ENCODE peak calls at places on chromosome 19, in nine cellular contexts. J, Y, E, M, F, C, V, W and H are unnamed samples.
A peak's percentile ranks its signal among the peaks of the same experiment; 100 is the strongest.

GRCh38 chr19:27776524-27776923 is 1436.4 kb downstream of the UQCRFS1 start:
- DNase-seq in F (no peak), W (no peak), Y (no peak), M (no peak), V (no peak), J (no peak), E (no peak), C (no peak), H (no peak)

GRCh38 chr19:30669329-30670010 is 297.3 kb downstream of the ZNF536 start:
- DNase-seq in J (peak; percentile 81), M (no peak), F (peak; percentile 60), V (no peak), Y (peak; percentile 12), C (peak; percentile 80), W (no peak), E (peak; percentile 85), H (peak; percentile 76)

GRCh38 chr19:31725051-31725450 is 375.8 kb upstream of the TSHZ3 start:
- DNase-seq in Y (no peak), W (no peak), M (no peak), F (no peak), C (no peak), J (no peak), V (no peak), E (peak; percentile 66), H (no peak)

GRCh38 chr19:3821156-3821555 is 35.0 kb upstream of the MATK start:
- DNase-seq in E (peak; percentile 50), Y (no peak), J (no peak), V (no peak), M (no peak), C (no peak), F (no peak), W (no peak), H (no peak)

GRCh38 chr19:1400281-1401137 is 833 bp downstream of the GAMT start:
- DNase-seq in V (no peak), W (no peak), F (no peak), C (peak; percentile 40), E (no peak), Y (no peak), M (no peak), J (no peak), H (peak; percentile 68)

GRCh38 chr19:54209748-54210494 is 9.3 kb downstream of the RPS9 start:
- DNase-seq in V (peak; percentile 96), E (no peak), C (no peak), F (peak; percentile 84), Y (peak; percentile 98), W (peak; percentile 87), M (peak; percentile 95), J (peak; percentile 80), H (peak; percentile 72)

GRCh38 chr19:57830071-57830602 is at the start of gene ZNF587B:
- DNase-seq in M (no peak), C (peak; percentile 95), F (no peak), J (peak; percentile 63), Y (peak; percentile 74), W (no peak), E (peak; percentile 99), V (no peak), H (peak; percentile 78)

GRCh38 chr19:12873891-12874745 is 7.1 kb downstream of the DNASE2 start:
- DNase-seq in V (no peak), J (no peak), F (no peak), Y (no peak), C (no peak), W (no peak), M (no peak), E (peak; percentile 43), H (no peak)

GRCh38 chr19:495440-496332 is 600 bp upstream of the MADCAM1 start:
- DNase-seq in W (no peak), V (no peak), Y (peak; percentile 39), J (no peak), E (peak; percentile 78), C (peak; percentile 62), F (no peak), M (no peak), H (peak; percentile 11)

GRCh38 chr19:49666120-49666444 is 349 bp downstream of the BCL2L12 start:
- DNase-seq in F (no peak), M (no peak), Y (no peak), E (peak; percentile 88), V (no peak), W (no peak), C (no peak), J (no peak), H (no peak)
- TF ChIP-seq CTCF in F (no peak), M (no peak), Y (peak; percentile 12), E (no peak), V (no peak), W (peak; percentile 13), C (peak; percentile 33), J (no peak), H (no peak)

GRCh38 chr19:11066326-11066725 is 22.9 kb upstream of the LDLR start:
- DNase-seq in E (no peak), V (no peak), W (no peak), F (no peak), M (no peak), J (no peak), Y (no peak), C (no peak), H (no peak)

GRCh38 chr19:11061951-11062350 is 27.3 kb upstream of the LDLR start:
- DNase-seq in Y (no peak), C (no peak), M (no peak), V (no peak), F (no peak), E (no peak), W (no peak), J (no peak), H (no peak)

GRCh38 chr19:11064831-11065303 is 24.4 kb upstream of the LDLR start:
- DNase-seq in J (no peak), M (no peak), E (no peak), V (no peak), F (no peak), W (no peak), C (no peak), Y (no peak), H (no peak)

GRCh38 chr19:11059511-11060358 is 29.5 kb upstream of the LDLR start:
- DNase-seq in C (no peak), V (no peak), J (no peak), F (no peak), W (no peak), E (no peak), Y (no peak), M (no peak), H (no peak)

GRCh38 chr19:11063434-11063833 is 25.8 kb upstream of the LDLR start:
- DNase-seq in F (no peak), M (no peak), J (no peak), W (no peak), Y (no peak), E (no peak), V (no peak), C (no peak), H (no peak)
- H3K36me3 ChIP-seq in F (no peaks in the 10 kb centered on the region), M (peaks cover 38% of the 10 kb centered on the region), J (no peaks in the 10 kb centered on the region), W (peaks cover 21% of the 10 kb centered on the region), Y (peaks cover 59% of the 10 kb centered on the region), E (peaks cover 3% of the 10 kb centered on the region), V (no peaks in the 10 kb centered on the region), C (no peaks in the 10 kb centered on the region), H (peaks cover 17% of the 10 kb centered on the region)

DNA sequence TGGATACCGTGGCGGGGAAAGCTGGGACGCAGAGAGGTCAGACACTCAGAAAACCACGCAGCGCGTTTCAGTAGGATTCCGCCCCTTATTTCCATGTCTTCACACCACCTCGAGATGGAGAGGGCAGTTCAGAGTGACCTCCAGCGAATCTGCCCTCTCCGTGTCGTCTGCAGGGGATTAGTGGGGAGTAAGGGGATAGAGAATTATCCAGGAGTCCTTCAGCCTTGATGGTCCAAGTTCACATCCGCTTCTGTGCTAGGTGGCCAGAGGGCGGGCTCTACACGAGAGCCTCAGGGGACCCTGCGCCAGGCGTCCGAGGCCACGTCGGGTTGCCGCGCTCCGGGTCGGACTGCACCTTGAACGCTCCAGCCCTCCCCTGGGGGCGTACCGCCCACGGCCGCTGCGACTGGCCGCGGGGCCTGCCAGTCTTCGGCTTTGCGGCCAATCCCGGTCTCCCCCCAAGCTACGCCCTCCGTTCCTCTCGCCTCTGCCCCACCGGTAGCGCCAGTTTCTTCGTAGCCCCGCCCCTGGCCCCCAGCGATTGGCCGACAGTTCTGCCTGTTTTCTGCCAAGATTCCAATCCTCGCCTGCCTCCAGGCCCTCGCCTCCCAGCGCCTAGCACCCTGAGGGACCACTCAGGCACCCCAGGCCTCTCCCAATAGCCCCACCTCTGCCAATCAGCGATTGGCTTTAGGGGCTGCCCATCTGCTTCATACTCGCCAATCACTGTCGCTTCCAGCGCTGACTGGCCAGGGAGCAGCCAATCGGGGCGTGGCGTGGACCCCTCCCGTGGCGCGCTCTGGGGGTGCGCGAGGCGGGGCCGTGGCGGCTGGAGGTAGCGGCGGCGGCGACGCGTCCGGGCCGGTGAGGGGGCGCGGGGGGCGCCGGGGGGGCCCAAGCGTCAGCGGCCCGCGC is at the start of gene SLC25A42:
- DNase-seq in Y (peak; percentile 99), J (peak; percentile 100), V (peak; percentile 99), E (peak; percentile 99), F (peak; percentile 99), C (peak; percentile 99), W (peak; percentile 99), M (peak; percentile 100), H (peak; percentile 100)
- H3K4me3 ChIP-seq in Y (peak within 1 kb of the TSS; percentile 64), J (peak within 1 kb of the TSS; percentile 57), V (peak within 1 kb of the TSS; percentile 56), E (peak within 1 kb of the TSS; percentile 58), F (peak within 1 kb of the TSS; percentile 69), C (peak within 1 kb of the TSS; percentile 48), W (peak within 1 kb of the TSS; percentile 88), M (peak within 1 kb of the TSS; percentile 92), H (peak within 1 kb of the TSS; percentile 86)

GRCh38 chr19:35274323-35274722 is 5.6 kb downstream of the USF2 start:
- DNase-seq in C (no peak), F (no peak), W (no peak), E (no peak), J (no peak), M (no peak), Y (no peak), V (no peak), H (no peak)

GRCh38 chr19:35273686-35274259 is 5.0 kb downstream of the USF2 start:
- DNase-seq in Y (no peak), C (no peak), W (no peak), V (no peak), F (no peak), M (no peak), J (no peak), E (no peak), H (no peak)

GRCh38 chr19:35272122-35272715 is 3.5 kb downstream of the USF2 start:
- DNase-seq in M (no peak), C (no peak), W (no peak), Y (no peak), F (no peak), E (no peak), J (no peak), V (no peak), H (no peak)

GRCh38 chr19:35271546-35271945 is 2.8 kb downstream of the USF2 start:
- DNase-seq in V (no peak), W (no peak), F (no peak), Y (no peak), J (no peak), C (no peak), E (no peak), M (no peak), H (no peak)

DNA sequence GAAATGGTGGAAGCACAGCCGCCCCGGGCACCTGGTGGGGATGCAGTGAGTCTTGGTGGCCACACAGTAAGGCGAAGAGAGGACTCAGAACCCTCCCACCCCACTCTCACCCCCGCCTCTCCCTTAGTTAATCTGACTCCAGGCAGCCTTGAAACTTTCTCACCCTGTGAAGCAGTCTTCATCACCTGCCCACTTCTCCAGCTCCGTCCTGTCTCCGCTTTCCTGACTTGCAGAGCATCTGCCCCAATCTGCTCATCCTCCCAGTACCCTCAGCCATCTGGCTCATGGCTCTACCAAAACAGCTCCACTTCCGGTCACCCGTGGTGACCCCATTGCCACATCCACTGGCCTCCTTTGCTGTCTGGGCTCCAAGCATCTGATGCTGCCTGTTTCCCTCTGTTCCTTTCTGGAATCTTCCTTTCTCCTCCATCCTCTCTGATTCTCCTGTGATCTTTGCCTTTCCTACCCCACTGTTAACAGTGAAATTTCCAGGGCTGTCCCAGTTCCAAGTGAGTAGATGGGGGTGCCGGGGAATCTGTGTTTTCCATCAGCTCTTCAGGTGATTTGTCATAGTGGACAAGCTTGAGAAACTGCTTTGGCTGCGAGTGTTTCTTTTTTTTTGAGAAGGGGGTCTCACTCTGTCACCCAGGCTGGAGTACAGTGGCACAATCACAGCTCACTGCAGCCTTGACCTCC is 4.3 kb downstream of the USF2 start:
- DNase-seq in E (no peak), V (no peak), Y (no peak), J (no peak), F (no peak), W (no peak), M (no peak), C (no peak), H (no peak)
- TF ChIP-seq CTCF in E (no peak), V (no peak), Y (no peak), J (no peak), F (no peak), W (no peak), M (no peak), C (no peak), H (no peak)